ENCODE peak calls at places on chromosome 10, in seven cellular contexts. E is GM23338, X is retinal pigment epithelial cell, L is A549, U is testis, P is fibroblast of lung, H is suprapubic skin. K is an unnamed sample.

GRCh38 chr10:31317652-31318381 is 1.2 kb upstream of the ZEB1 start:
- DNase-seq in E (no peak), X (no peak), L (no peak), U (no peak), P (no peak), H (no peak), K (no peak)

GRCh38 chr10:104993085-104993484 is 352.0 kb downstream of the SORCS3 start:
- DNase-seq in E (no peak), X (no peak), L (no peak), U (no peak), P (no peak), H (no peak), K (no peak)

GRCh38 chr10:18501610-18502009 is 149.8 kb downstream of the NSUN6 start:
- DNase-seq in E (no peak), X (no peak), L (no peak), U (no peak), P (no peak), H (no peak), K (no peak)

GRCh38 chr10:77606751-77607150 is 30.9 kb downstream of the KCNMA1 start:
- DNase-seq in E (peak; percentile 22), X (no peak), L (no peak), U (no peak), P (no peak), H (no peak), K (no peak)

GRCh38 chr10:3636356-3637181 is 148.4 kb downstream of the KLF6 start:
- DNase-seq in E (no peak), X (no peak), L (no peak), U (no peak), P (peak; percentile 83), H (no peak), K (no peak)

GRCh38 chr10:77305650-77306632 is 331.7 kb downstream of the KCNMA1 start:
- DNase-seq in E (no peak), X (no peak), L (no peak), U (no peak), P (peak; percentile 45), H (no peak), K (no peak)

GRCh38 chr10:3806603-3807002 is 21.6 kb upstream of the KLF6 start:
- DNase-seq in E (no peak), X (no peak), L (peak; percentile 90), U (no peak), P (peak; percentile 96), H (no peak), K (peak; percentile 80)

GRCh38 chr10:86139066-86139657 is 227.4 kb downstream of the GRID1 start:
- DNase-seq in E (peak; percentile 64), X (no peak), L (peak; percentile 29), U (peak; percentile 78), P (no peak), H (no peak), K (peak; percentile 60)

GRCh38 chr10:89294840-89295239 is 7.0 kb upstream of the IFIT2 start:
- DNase-seq in E (no peak), X (no peak), L (no peak), U (no peak), P (no peak), H (no peak), K (no peak)

GRCh38 chr10:6543431-6544005 is 36.6 kb downstream of the PRKCQ start:
- DNase-seq in E (no peak), X (no peak), L (no peak), U (no peak), P (no peak), H (no peak), K (no peak)

GRCh38 chr10:71476249-71477011 is 79.7 kb downstream of the CDH23 start:
- DNase-seq in E (no peak), X (no peak), L (no peak), U (peak; percentile 83), P (no peak), H (no peak), K (no peak)

GRCh38 chr10:97465982-97466381 is 20.0 kb downstream of the ZDHHC16 start:
- DNase-seq in E (no peak), X (no peak), L (no peak), U (no peak), P (no peak), H (no peak), K (no peak)

GRCh38 chr10:97466755-97467154 is 20.8 kb downstream of the ZDHHC16 start:
- DNase-seq in E (no peak), X (no peak), L (no peak), U (no peak), P (peak; percentile 62), H (no peak), K (no peak)

GRCh38 chr10:97462309-97462708 is 16.3 kb downstream of the ZDHHC16 start:
- DNase-seq in E (no peak), X (no peak), L (no peak), U (no peak), P (no peak), H (no peak), K (no peak)

GRCh38 chr10:97464226-97464625 is 18.3 kb downstream of the ZDHHC16 start:
- DNase-seq in E (no peak), X (no peak), L (no peak), U (no peak), P (no peak), H (no peak), K (no peak)

DNA sequence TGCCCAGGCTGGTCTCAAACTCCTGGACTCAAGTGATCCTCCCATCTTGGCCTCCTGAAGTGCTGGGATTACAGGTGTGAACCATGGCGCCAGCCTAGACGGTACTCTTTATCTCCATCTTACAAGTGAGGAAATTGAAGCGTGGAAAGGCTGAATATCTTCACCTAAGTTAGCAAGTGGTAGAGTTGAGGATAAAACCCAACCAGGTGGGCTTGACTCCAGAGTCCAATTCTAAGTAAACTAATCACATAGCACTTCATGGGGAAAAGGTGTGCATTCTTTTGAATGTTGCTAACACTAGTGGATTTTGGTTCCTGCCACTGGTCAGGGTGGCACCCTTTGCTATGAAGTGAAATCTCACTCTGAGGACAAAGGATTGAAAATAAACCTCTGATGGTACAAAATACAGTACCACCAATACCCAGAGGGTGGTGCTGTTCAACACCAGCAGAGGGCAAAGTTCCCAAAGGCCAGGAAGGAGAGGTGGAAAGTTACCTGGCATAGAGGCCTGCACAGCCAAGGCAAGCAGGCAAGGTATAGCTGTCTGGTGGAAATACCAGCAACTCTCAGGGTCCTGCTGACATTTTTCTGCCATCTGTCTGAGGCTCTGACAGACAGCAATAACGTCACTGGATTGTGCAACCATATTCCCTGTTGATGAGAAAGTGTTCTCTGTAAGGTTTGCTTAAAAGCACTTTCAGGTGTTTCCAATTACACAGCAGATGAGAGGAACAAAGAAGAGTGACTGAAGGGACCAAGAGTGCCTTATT is 17.6 kb downstream of the ZDHHC16 start:
- DNase-seq in E (peak; percentile 87), X (no peak), L (peak; percentile 62), U (peak; percentile 50), P (peak; percentile 27), H (no peak), K (peak; percentile 80)
- TF ChIP-seq CTCF in E (peak; percentile 86), X (peak; percentile 89), L (peak; percentile 95), U (peak; percentile 78), P (peak; percentile 93), H (peak; percentile 74), K (peak; percentile 87)

GRCh38 chr10:119652361-119652760 is 1.2 kb downstream of the BAG3 start:
- DNase-seq in E (no peak), X (peak; percentile 56), L (peak; percentile 68), U (peak; percentile 54), P (peak; percentile 70), H (no peak), K (peak; percentile 66)
- TF ChIP-seq CTCF in E (peak; percentile 24), X (peak; percentile 45), L (peak; percentile 35), U (peak; percentile 9), P (peak; percentile 22), H (no peak), K (peak; percentile 45)

DNA sequence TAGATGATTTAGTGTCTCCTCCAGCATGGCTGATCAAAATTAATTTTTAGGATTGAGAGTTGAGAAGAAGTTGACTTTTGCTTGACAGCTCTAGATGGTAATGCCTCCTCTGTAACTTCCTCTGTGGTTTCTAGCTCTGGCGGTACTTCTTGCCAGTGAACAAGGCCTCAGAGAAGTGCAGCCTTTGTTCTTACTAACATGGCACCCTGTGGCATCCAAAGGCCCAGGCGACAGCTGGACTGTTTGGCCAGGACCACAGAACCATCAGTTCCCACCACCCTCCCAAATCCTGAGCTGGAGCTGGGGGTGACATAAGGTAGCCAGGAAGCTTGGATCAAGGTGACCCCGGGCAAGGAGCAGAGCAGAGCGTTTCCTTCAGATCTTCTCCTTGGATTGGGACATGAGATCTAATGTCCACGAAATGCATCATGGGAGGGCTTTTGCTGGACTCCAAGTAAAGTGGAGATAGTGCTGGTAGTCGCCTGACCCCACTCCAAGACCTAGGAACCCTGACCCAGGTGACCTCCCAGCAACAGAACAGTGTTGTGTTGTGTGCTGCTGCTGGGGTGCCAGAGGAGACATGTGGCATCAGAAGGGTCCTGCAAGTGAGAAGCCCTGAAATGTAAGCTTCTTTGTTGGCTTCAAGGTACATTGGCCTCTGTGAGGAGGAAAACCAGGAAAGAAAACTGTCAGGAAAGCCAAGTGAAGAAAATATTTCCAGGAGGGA is 41.8 kb downstream of the APBB1IP start:
- DNase-seq in E (no peak), X (no peak), L (no peak), U (no peak), P (no peak), H (no peak), K (no peak)
- TF ChIP-seq CTCF in E (no peak), X (no peak), L (no peak), U (no peak), P (no peak), H (no peak), K (no peak)

GRCh38 chr10:32890444-32890843 is 67.6 kb downstream of the ITGB1 start:
- DNase-seq in E (no peak), X (no peak), L (no peak), U (no peak), P (no peak), H (no peak), K (no peak)
- TF ChIP-seq CTCF in E (no peak), X (no peak), L (no peak), U (no peak), P (no peak), H (no peak), K (no peak)